ENCODE peak calls at places on chromosomes 13 and 19, in five cellular contexts. B is tibial nerve, V is ovary, P is upper lobe of left lung, H is transverse colon. N is an unnamed sample. For H3K4me1, the result is how much of the 10 kb centered on the place peaks cover.

GRCh38 chr19:10554760-10555612 is 10.8 kb downstream of the KRI1 start:
- DNase-seq in V (no peak), H (no peak), B (no peak), P (no peak), N (no peak)

GRCh38 chr19:51097166-51097736 is 11.0 kb downstream of the CTU1 start:
- DNase-seq in V (peak), H (peak), B (no peak), P (peak), N (no peak)

GRCh38 chr13:24039621-24040475 is 120.7 kb upstream of the SPATA13 start:
- DNase-seq in V (no peak), B (no peak), P (no peak), H (no peak), N (no peak)

GRCh38 chr19:7921302-7921954 is 1.3 kb downstream of the SNAPC2 start:
- DNase-seq in P (no peak), H (no peak), V (no peak), B (no peak), N (no peak)

GRCh38 chr13:31005066-31005465 is 72.6 kb downstream of the TEX26 start:
- DNase-seq in V (no peak), P (no peak), H (no peak), B (no peak), N (no peak)

GRCh38 chr13:29925457-29925856 is 75.0 kb upstream of the UBL3 start:
- DNase-seq in B (peak), P (peak), H (peak), V (peak), N (peak)

GRCh38 chr19:39211731-39212376 is 7.8 kb upstream of the SYCN start:
- DNase-seq in P (no peak), V (no peak), B (no peak), H (no peak), N (no peak)

GRCh38 chr19:52613299-52613906 is 24.8 kb downstream of the ZNF83 start:
- DNase-seq in H (no peak), B (no peak), P (no peak), V (no peak), N (no peak)

GRCh38 chr19:14061081-14061749 is 661 bp downstream of the PALM3 start:
- DNase-seq in H (no peak), B (no peak), V (no peak), P (no peak), N (no peak)

GRCh38 chr13:99657848-99658265 is 156.6 kb downstream of the TM9SF2 start:
- DNase-seq in P (peak), H (no peak), V (no peak), B (no peak), N (peak)

GRCh38 chr13:105612541-105612940 is 922.9 kb downstream of the EFNB2 start:
- DNase-seq in H (no peak), B (no peak), V (no peak), P (no peak), N (no peak)

GRCh38 chr13:61415749-61416148 is at the start of gene PCDH20:
- DNase-seq in H (no peak), P (no peak), V (no peak), B (no peak), N (no peak)

GRCh38 chr19:38266981-38267597 is 2.7 kb downstream of the SPINT2 start:
- DNase-seq in V (no peak), P (no peak), B (no peak), H (peak), N (no peak)

GRCh38 chr19:48480476-48481190 is 11.5 kb downstream of the CYTH2 start:
- DNase-seq in B (peak), P (no peak), H (peak), V (peak), N (no peak)

GRCh38 chr19:55795021-55795420 is 26.1 kb downstream of the RFPL4AL1 start:
- DNase-seq in H (no peak), B (no peak), P (no peak), V (no peak), N (no peak)

GRCh38 chr13:39012608-39013007 is 22.0 kb upstream of the STOML3 start:
- DNase-seq in B (no peak), P (no peak), H (no peak), V (no peak), N (no peak)

GRCh38 chr19:48868196-48868886 is at the start of gene PLEKHA4:
- DNase-seq in B (peak), V (peak), H (peak), P (no peak), N (no peak)

GRCh38 chr19:4278010-4278409 is 1.1 kb upstream of the SHD start:
- DNase-seq in V (no peak), P (no peak), B (no peak), H (no peak), N (no peak)

GRCh38 chr19:5966215-5966614 is 11.7 kb downstream of the RANBP3 start:
- DNase-seq in H (no peak), P (no peak), V (no peak), B (no peak), N (no peak)
- TF ChIP-seq EP300 in H (peak), P (no peak), V (no peak), B (peak), N (peak)

GRCh38 chr13:26660761-26661160 is 99.8 kb downstream of the GPR12 start:
- DNase-seq in H (no peak), P (no peak), B (no peak), V (no peak), N (no peak)

GRCh38 chr13:26658491-26658890 is 101.0 kb downstream of the WASF3 start:
- DNase-seq in V (no peak), H (no peak), P (no peak), B (no peak), N (no peak)

GRCh38 chr13:26656919-26657318 is 99.4 kb downstream of the WASF3 start:
- DNase-seq in P (no peak), B (no peak), H (no peak), V (peak), N (no peak)

GRCh38 chr13:26658972-26659371 is 101.5 kb downstream of the WASF3 start:
- DNase-seq in P (no peak), V (no peak), B (no peak), H (no peak), N (no peak)

GRCh38 chr13:26660185-26660584 is 100.4 kb downstream of the GPR12 start:
- DNase-seq in P (no peak), V (no peak), H (no peak), B (no peak), N (no peak)
- H3K27ac ChIP-seq in P (no peak), V (no peak), H (no peak), B (no peak), N (no peak)

GRCh38 chr19:54186351-54186750 is 3.0 kb downstream of the MBOAT7 start:
- DNase-seq in H (no peak), P (no peak), B (no peak), V (no peak), N (no peak)
- H3K4me1 ChIP-seq in H (under half), P (under half), B (under half), V (under half), N (under half)

GRCh38 chr19:782195-783043 is 14.8 kb upstream of the PTBP1 start:
- DNase-seq in V (no peak), H (no peak), B (no peak), P (no peak), N (no peak)
- TF ChIP-seq EP300 in V (no peak), H (no peak), B (no peak), P (no peak), N (no peak)

N was measured in esophagus muscularis mucosa.